ENCODE peak calls at places on chromosomes 2 and 18, in nine cellular contexts. One of them, this sample, is unnamed.

GRCh38 chr2:132877923-132878322 is 207.9 kb upstream of the LYPD1 start:
- DNase-seq in kidney epithelial cell: no peak
- DNase-seq in activated CD8-positive, alpha-beta T cell treated with anti-CD3 and anti-CD28 coated beads for 36 hours: no peak
- DNase-seq in fibroblast of lung: no peak
- DNase-seq in bronchial epithelial cell: no peak
- DNase-seq in lung: no peak
- DNase-seq in HCT116: no peak
- DNase-seq in CD4-positive, alpha-beta T cell: no peak
- DNase-seq in A549: no peak
- DNase-seq in this sample: no peak

GRCh38 chr2:201807452-201807980 is 1.2 kb downstream of the CDK15 start:
- DNase-seq in kidney epithelial cell: no peak
- DNase-seq in activated CD8-positive, alpha-beta T cell treated with anti-CD3 and anti-CD28 coated beads for 36 hours: no peak
- DNase-seq in fibroblast of lung: peak
- DNase-seq in bronchial epithelial cell: no peak
- DNase-seq in lung: no peak
- DNase-seq in HCT116: no peak
- DNase-seq in CD4-positive, alpha-beta T cell: no peak
- DNase-seq in A549: no peak
- DNase-seq in this sample: peak

GRCh38 chr2:239042551-239043320 is 194.9 kb downstream of the TWIST2 start:
- DNase-seq in kidney epithelial cell: no peak
- DNase-seq in activated CD8-positive, alpha-beta T cell treated with anti-CD3 and anti-CD28 coated beads for 36 hours: no peak
- DNase-seq in fibroblast of lung: no peak
- DNase-seq in bronchial epithelial cell: no peak
- DNase-seq in lung: no peak
- DNase-seq in HCT116: no peak
- DNase-seq in CD4-positive, alpha-beta T cell: no peak
- DNase-seq in A549: no peak
- DNase-seq in this sample: no peak

GRCh38 chr2:211216221-211216620 is 659.8 kb downstream of the CPS1 start:
- DNase-seq in kidney epithelial cell: no peak
- DNase-seq in activated CD8-positive, alpha-beta T cell treated with anti-CD3 and anti-CD28 coated beads for 36 hours: no peak
- DNase-seq in fibroblast of lung: no peak
- DNase-seq in bronchial epithelial cell: peak
- DNase-seq in lung: no peak
- DNase-seq in HCT116: no peak
- DNase-seq in CD4-positive, alpha-beta T cell: no peak
- DNase-seq in A549: no peak
- DNase-seq in this sample: no peak

GRCh38 chr2:61727746-61728145 is 126.1 kb downstream of the FAM161A start:
- DNase-seq in kidney epithelial cell: no peak
- DNase-seq in activated CD8-positive, alpha-beta T cell treated with anti-CD3 and anti-CD28 coated beads for 36 hours: no peak
- DNase-seq in fibroblast of lung: peak
- DNase-seq in bronchial epithelial cell: peak
- DNase-seq in lung: no peak
- DNase-seq in HCT116: no peak
- DNase-seq in CD4-positive, alpha-beta T cell: no peak
- DNase-seq in A549: no peak
- DNase-seq in this sample: no peak

GRCh38 chr2:15933184-15933845 is 7.0 kb upstream of the MYCN start:
- DNase-seq in kidney epithelial cell: no peak
- DNase-seq in activated CD8-positive, alpha-beta T cell treated with anti-CD3 and anti-CD28 coated beads for 36 hours: no peak
- DNase-seq in fibroblast of lung: no peak
- DNase-seq in bronchial epithelial cell: no peak
- DNase-seq in lung: no peak
- DNase-seq in HCT116: no peak
- DNase-seq in CD4-positive, alpha-beta T cell: no peak
- DNase-seq in A549: no peak
- DNase-seq in this sample: no peak

GRCh38 chr18:42683094-42683493 is 432.4 kb downstream of the RIT2 start:
- DNase-seq in kidney epithelial cell: no peak
- DNase-seq in activated CD8-positive, alpha-beta T cell treated with anti-CD3 and anti-CD28 coated beads for 36 hours: no peak
- DNase-seq in fibroblast of lung: no peak
- DNase-seq in bronchial epithelial cell: no peak
- DNase-seq in lung: no peak
- DNase-seq in HCT116: no peak
- DNase-seq in CD4-positive, alpha-beta T cell: no peak
- DNase-seq in A549: no peak
- DNase-seq in this sample: no peak

GRCh38 chr2:180010701-180011100 is 3.6 kb upstream of the CWC22 start:
- DNase-seq in kidney epithelial cell: no peak
- DNase-seq in activated CD8-positive, alpha-beta T cell treated with anti-CD3 and anti-CD28 coated beads for 36 hours: no peak
- DNase-seq in fibroblast of lung: no peak
- DNase-seq in bronchial epithelial cell: peak
- DNase-seq in lung: no peak
- DNase-seq in HCT116: no peak
- DNase-seq in CD4-positive, alpha-beta T cell: no peak
- DNase-seq in A549: no peak
- DNase-seq in this sample: no peak

GRCh38 chr18:10927980-10928605 is 221.3 kb downstream of the PIEZO2 start:
- DNase-seq in kidney epithelial cell: no peak
- DNase-seq in activated CD8-positive, alpha-beta T cell treated with anti-CD3 and anti-CD28 coated beads for 36 hours: no peak
- DNase-seq in fibroblast of lung: peak
- DNase-seq in bronchial epithelial cell: no peak
- DNase-seq in lung: no peak
- DNase-seq in HCT116: no peak
- DNase-seq in CD4-positive, alpha-beta T cell: no peak
- DNase-seq in A549: no peak
- DNase-seq in this sample: no peak

GRCh38 chr18:74412106-74412880 is 44.8 kb downstream of the DIPK1C start:
- DNase-seq in kidney epithelial cell: no peak
- DNase-seq in activated CD8-positive, alpha-beta T cell treated with anti-CD3 and anti-CD28 coated beads for 36 hours: no peak
- DNase-seq in fibroblast of lung: no peak
- DNase-seq in bronchial epithelial cell: no peak
- DNase-seq in lung: no peak
- DNase-seq in HCT116: no peak
- DNase-seq in CD4-positive, alpha-beta T cell: no peak
- DNase-seq in A549: no peak
- DNase-seq in this sample: no peak

GRCh38 chr2:240917009-240917683 is 11.0 kb downstream of the CROCC2 start:
- DNase-seq in kidney epithelial cell: no peak
- DNase-seq in activated CD8-positive, alpha-beta T cell treated with anti-CD3 and anti-CD28 coated beads for 36 hours: no peak
- DNase-seq in fibroblast of lung: no peak
- DNase-seq in bronchial epithelial cell: no peak
- DNase-seq in lung: no peak
- DNase-seq in HCT116: no peak
- DNase-seq in CD4-positive, alpha-beta T cell: peak
- DNase-seq in A549: no peak
- DNase-seq in this sample: no peak

GRCh38 chr18:12397793-12398192 is 9.9 kb upstream of the PRELID3A start:
- DNase-seq in kidney epithelial cell: no peak
- DNase-seq in activated CD8-positive, alpha-beta T cell treated with anti-CD3 and anti-CD28 coated beads for 36 hours: no peak
- DNase-seq in fibroblast of lung: no peak
- DNase-seq in bronchial epithelial cell: no peak
- DNase-seq in lung: no peak
- DNase-seq in HCT116: no peak
- DNase-seq in CD4-positive, alpha-beta T cell: no peak
- DNase-seq in A549: no peak
- DNase-seq in this sample: no peak

GRCh38 chr2:42163444-42164045 is 5.6 kb upstream of the EML4 start:
- DNase-seq in kidney epithelial cell: no peak
- DNase-seq in activated CD8-positive, alpha-beta T cell treated with anti-CD3 and anti-CD28 coated beads for 36 hours: no peak
- DNase-seq in fibroblast of lung: peak
- DNase-seq in bronchial epithelial cell: no peak
- DNase-seq in lung: no peak
- DNase-seq in HCT116: no peak
- DNase-seq in CD4-positive, alpha-beta T cell: no peak
- DNase-seq in A549: no peak
- DNase-seq in this sample: no peak

GRCh38 chr2:230472619-230473018 is 56.6 kb downstream of the SP100 start:
- DNase-seq in kidney epithelial cell: peak
- DNase-seq in activated CD8-positive, alpha-beta T cell treated with anti-CD3 and anti-CD28 coated beads for 36 hours: peak
- DNase-seq in fibroblast of lung: peak
- DNase-seq in bronchial epithelial cell: peak
- DNase-seq in lung: no peak
- DNase-seq in HCT116: peak
- DNase-seq in CD4-positive, alpha-beta T cell: no peak
- DNase-seq in A549: no peak
- DNase-seq in this sample: no peak

GRCh38 chr2:34892286-34892685 is 1293.2 kb upstream of the FAM98A start:
- DNase-seq in kidney epithelial cell: no peak
- DNase-seq in activated CD8-positive, alpha-beta T cell treated with anti-CD3 and anti-CD28 coated beads for 36 hours: no peak
- DNase-seq in fibroblast of lung: no peak
- DNase-seq in bronchial epithelial cell: no peak
- DNase-seq in lung: no peak
- DNase-seq in HCT116: no peak
- DNase-seq in CD4-positive, alpha-beta T cell: no peak
- DNase-seq in A549: no peak
- DNase-seq in this sample: no peak

GRCh38 chr2:95056044-95056443 is 30.5 kb downstream of the MAL start:
- DNase-seq in kidney epithelial cell: no peak
- DNase-seq in activated CD8-positive, alpha-beta T cell treated with anti-CD3 and anti-CD28 coated beads for 36 hours: no peak
- DNase-seq in fibroblast of lung: no peak
- DNase-seq in bronchial epithelial cell: no peak
- DNase-seq in lung: no peak
- DNase-seq in HCT116: no peak
- DNase-seq in CD4-positive, alpha-beta T cell: no peak
- DNase-seq in A549: no peak
- DNase-seq in this sample: no peak

GRCh38 chr2:206555721-206556120 is 86.6 kb upstream of the FAM237A start:
- DNase-seq in kidney epithelial cell: no peak
- DNase-seq in activated CD8-positive, alpha-beta T cell treated with anti-CD3 and anti-CD28 coated beads for 36 hours: no peak
- DNase-seq in fibroblast of lung: peak
- DNase-seq in bronchial epithelial cell: no peak
- DNase-seq in lung: no peak
- DNase-seq in HCT116: no peak
- DNase-seq in CD4-positive, alpha-beta T cell: no peak
- DNase-seq in A549: no peak
- DNase-seq in this sample: no peak

GRCh38 chr2:123438277-123439050 is 586.6 kb upstream of the CNTNAP5 start:
- DNase-seq in kidney epithelial cell: no peak
- DNase-seq in activated CD8-positive, alpha-beta T cell treated with anti-CD3 and anti-CD28 coated beads for 36 hours: no peak
- DNase-seq in fibroblast of lung: no peak
- DNase-seq in bronchial epithelial cell: no peak
- DNase-seq in lung: no peak
- DNase-seq in HCT116: no peak
- DNase-seq in CD4-positive, alpha-beta T cell: no peak
- DNase-seq in A549: no peak
- DNase-seq in this sample: no peak

GRCh38 chr18:11121426-11121825 is 27.9 kb downstream of the PIEZO2 start:
- DNase-seq in kidney epithelial cell: no peak
- DNase-seq in activated CD8-positive, alpha-beta T cell treated with anti-CD3 and anti-CD28 coated beads for 36 hours: no peak
- DNase-seq in fibroblast of lung: no peak
- DNase-seq in bronchial epithelial cell: no peak
- DNase-seq in lung: no peak
- DNase-seq in HCT116: no peak
- DNase-seq in CD4-positive, alpha-beta T cell: no peak
- DNase-seq in A549: no peak
- DNase-seq in this sample: peak

GRCh38 chr2:20600756-20601325 is 50.1 kb downstream of the HS1BP3 start:
- DNase-seq in kidney epithelial cell: no peak
- DNase-seq in activated CD8-positive, alpha-beta T cell treated with anti-CD3 and anti-CD28 coated beads for 36 hours: no peak
- DNase-seq in fibroblast of lung: peak
- DNase-seq in bronchial epithelial cell: no peak
- DNase-seq in lung: no peak
- DNase-seq in HCT116: no peak
- DNase-seq in CD4-positive, alpha-beta T cell: no peak
- DNase-seq in A549: no peak
- DNase-seq in this sample: no peak
- TF ChIP-seq CTCF in kidney epithelial cell: peak
- TF ChIP-seq CTCF in activated CD8-positive, alpha-beta T cell treated with anti-CD3 and anti-CD28 coated beads for 36 hours: no peak
- TF ChIP-seq CTCF in fibroblast of lung: peak
- TF ChIP-seq CTCF in bronchial epithelial cell: no peak
- TF ChIP-seq CTCF in lung: no peak
- TF ChIP-seq CTCF in HCT116: peak
- TF ChIP-seq CTCF in CD4-positive, alpha-beta T cell: no peak
- TF ChIP-seq CTCF in A549: peak
- TF ChIP-seq CTCF in this sample: peak

GRCh38 chr2:204109681-204110080 is 173.1 kb downstream of the ICOS start:
- DNase-seq in kidney epithelial cell: no peak
- DNase-seq in activated CD8-positive, alpha-beta T cell treated with anti-CD3 and anti-CD28 coated beads for 36 hours: peak
- DNase-seq in fibroblast of lung: no peak
- DNase-seq in bronchial epithelial cell: no peak
- DNase-seq in lung: no peak
- DNase-seq in HCT116: no peak
- DNase-seq in CD4-positive, alpha-beta T cell: no peak
- DNase-seq in A549: no peak
- DNase-seq in this sample: no peak
- TF ChIP-seq CTCF in kidney epithelial cell: no peak
- TF ChIP-seq CTCF in activated CD8-positive, alpha-beta T cell treated with anti-CD3 and anti-CD28 coated beads for 36 hours: no peak
- TF ChIP-seq CTCF in fibroblast of lung: no peak
- TF ChIP-seq CTCF in bronchial epithelial cell: no peak
- TF ChIP-seq CTCF in lung: no peak
- TF ChIP-seq CTCF in HCT116: no peak
- TF ChIP-seq CTCF in CD4-positive, alpha-beta T cell: no peak
- TF ChIP-seq CTCF in A549: no peak
- TF ChIP-seq CTCF in this sample: no peak

GRCh38 chr2:10798783-10799182 is 13.8 kb downstream of the PDIA6 start:
- DNase-seq in kidney epithelial cell: no peak
- DNase-seq in activated CD8-positive, alpha-beta T cell treated with anti-CD3 and anti-CD28 coated beads for 36 hours: no peak
- DNase-seq in fibroblast of lung: no peak
- DNase-seq in bronchial epithelial cell: no peak
- DNase-seq in lung: no peak
- DNase-seq in HCT116: no peak
- DNase-seq in CD4-positive, alpha-beta T cell: no peak
- DNase-seq in A549: no peak
- DNase-seq in this sample: no peak
- TF ChIP-seq CTCF in kidney epithelial cell: no peak
- TF ChIP-seq CTCF in activated CD8-positive, alpha-beta T cell treated with anti-CD3 and anti-CD28 coated beads for 36 hours: no peak
- TF ChIP-seq CTCF in fibroblast of lung: no peak
- TF ChIP-seq CTCF in bronchial epithelial cell: no peak
- TF ChIP-seq CTCF in lung: no peak
- TF ChIP-seq CTCF in HCT116: peak
- TF ChIP-seq CTCF in CD4-positive, alpha-beta T cell: no peak
- TF ChIP-seq CTCF in A549: peak
- TF ChIP-seq CTCF in this sample: no peak

GRCh38 chr2:2653221-2653620 is 322.1 kb upstream of the MYT1L start:
- DNase-seq in kidney epithelial cell: no peak
- DNase-seq in activated CD8-positive, alpha-beta T cell treated with anti-CD3 and anti-CD28 coated beads for 36 hours: no peak
- DNase-seq in fibroblast of lung: no peak
- DNase-seq in bronchial epithelial cell: no peak
- DNase-seq in lung: no peak
- DNase-seq in HCT116: no peak
- DNase-seq in CD4-positive, alpha-beta T cell: no peak
- DNase-seq in A549: no peak
- DNase-seq in this sample: no peak

GRCh38 chr2:2655451-2655850 is 324.4 kb upstream of the MYT1L start:
- DNase-seq in kidney epithelial cell: no peak
- DNase-seq in activated CD8-positive, alpha-beta T cell treated with anti-CD3 and anti-CD28 coated beads for 36 hours: no peak
- DNase-seq in fibroblast of lung: no peak
- DNase-seq in bronchial epithelial cell: no peak
- DNase-seq in lung: no peak
- DNase-seq in HCT116: no peak
- DNase-seq in CD4-positive, alpha-beta T cell: no peak
- DNase-seq in A549: no peak
- DNase-seq in this sample: no peak

GRCh38 chr2:2657121-2657962 is 326.3 kb upstream of the MYT1L start:
- DNase-seq in kidney epithelial cell: no peak
- DNase-seq in activated CD8-positive, alpha-beta T cell treated with anti-CD3 and anti-CD28 coated beads for 36 hours: no peak
- DNase-seq in fibroblast of lung: no peak
- DNase-seq in bronchial epithelial cell: no peak
- DNase-seq in lung: no peak
- DNase-seq in HCT116: no peak
- DNase-seq in CD4-positive, alpha-beta T cell: no peak
- DNase-seq in A549: no peak
- DNase-seq in this sample: no peak

GRCh38 chr2:2660789-2661355 is 329.8 kb upstream of the MYT1L start:
- DNase-seq in kidney epithelial cell: no peak
- DNase-seq in activated CD8-positive, alpha-beta T cell treated with anti-CD3 and anti-CD28 coated beads for 36 hours: no peak
- DNase-seq in fibroblast of lung: no peak
- DNase-seq in bronchial epithelial cell: no peak
- DNase-seq in lung: no peak
- DNase-seq in HCT116: no peak
- DNase-seq in CD4-positive, alpha-beta T cell: no peak
- DNase-seq in A549: no peak
- DNase-seq in this sample: no peak

GRCh38 chr2:2656046-2656715 is 325.1 kb upstream of the MYT1L start:
- DNase-seq in kidney epithelial cell: no peak
- DNase-seq in activated CD8-positive, alpha-beta T cell treated with anti-CD3 and anti-CD28 coated beads for 36 hours: no peak
- DNase-seq in fibroblast of lung: no peak
- DNase-seq in bronchial epithelial cell: no peak
- DNase-seq in lung: no peak
- DNase-seq in HCT116: no peak
- DNase-seq in CD4-positive, alpha-beta T cell: no peak
- DNase-seq in A549: no peak
- DNase-seq in this sample: no peak
- TF ChIP-seq CTCF in kidney epithelial cell: no peak
- TF ChIP-seq CTCF in activated CD8-positive, alpha-beta T cell treated with anti-CD3 and anti-CD28 coated beads for 36 hours: no peak
- TF ChIP-seq CTCF in fibroblast of lung: no peak
- TF ChIP-seq CTCF in bronchial epithelial cell: no peak
- TF ChIP-seq CTCF in lung: no peak
- TF ChIP-seq CTCF in HCT116: no peak
- TF ChIP-seq CTCF in CD4-positive, alpha-beta T cell: no peak
- TF ChIP-seq CTCF in A549: no peak
- TF ChIP-seq CTCF in this sample: no peak